ENCODE peak calls at places on chromosomes 7 and 10, in four cellular contexts. One of them, this sample, is unnamed.

GRCh38 chr7:91446819-91447218 is 182.6 kb downstream of the FZD1 start:
- DNase-seq in GM12892: no peak
- DNase-seq in A673: no peak
- DNase-seq in colonic mucosa: no peak
- DNase-seq in this sample: no peak

GRCh38 chr10:127990846-127991542 is 84.1 kb downstream of the PTPRE start:
- DNase-seq in GM12892: no peak
- DNase-seq in A673: peak; percentile 90
- DNase-seq in colonic mucosa: no peak
- DNase-seq in this sample: no peak

GRCh38 chr7:24842449-24843241 is 85.4 kb upstream of the GSDME start:
- DNase-seq in GM12892: no peak
- DNase-seq in A673: no peak
- DNase-seq in colonic mucosa: no peak
- DNase-seq in this sample: no peak

GRCh38 chr7:117780832-117781231 is 92.4 kb downstream of the CTTNBP2 start:
- DNase-seq in GM12892: no peak
- DNase-seq in A673: no peak
- DNase-seq in colonic mucosa: no peak
- DNase-seq in this sample: no peak

GRCh38 chr10:60521974-60522405 is 132.3 kb upstream of the ANK3 start:
- DNase-seq in GM12892: no peak
- DNase-seq in A673: peak; percentile 96
- DNase-seq in colonic mucosa: no peak
- DNase-seq in this sample: no peak

GRCh38 chr10:79405221-79405994 is 40.0 kb downstream of the ZCCHC24 start:
- DNase-seq in GM12892: no peak
- DNase-seq in A673: peak; percentile 70
- DNase-seq in colonic mucosa: no peak
- DNase-seq in this sample: peak; percentile 47

GRCh38 chr10:73096041-73096451 is 620 bp downstream of the P4HA1 start:
- DNase-seq in GM12892: peak; percentile 44
- DNase-seq in A673: peak; percentile 86
- DNase-seq in colonic mucosa: peak; percentile 67
- DNase-seq in this sample: peak; percentile 75

GRCh38 chr7:139914306-139914747 is 85.3 kb downstream of the TBXAS1 start:
- DNase-seq in GM12892: no peak
- DNase-seq in A673: no peak
- DNase-seq in colonic mucosa: no peak
- DNase-seq in this sample: no peak

GRCh38 chr7:107966701-107967100 is 36.3 kb downstream of the LAMB1 start:
- DNase-seq in GM12892: no peak
- DNase-seq in A673: no peak
- DNase-seq in colonic mucosa: no peak
- DNase-seq in this sample: no peak

GRCh38 chr7:142488234-142488633 is 230.4 kb upstream of the PRSS58 start:
- DNase-seq in GM12892: no peak
- DNase-seq in A673: no peak
- DNase-seq in colonic mucosa: no peak
- DNase-seq in this sample: no peak

GRCh38 chr7:585229-585711 is 65.6 kb upstream of the PDGFA start:
- DNase-seq in GM12892: no peak
- DNase-seq in A673: no peak
- DNase-seq in colonic mucosa: no peak
- DNase-seq in this sample: no peak

GRCh38 chr10:25561761-25562160 is 372.3 kb upstream of the MYO3A start:
- DNase-seq in GM12892: no peak
- DNase-seq in A673: no peak
- DNase-seq in colonic mucosa: no peak
- DNase-seq in this sample: no peak

GRCh38 chr7:147658392-147658791 is 932.2 kb upstream of the C7orf33 start:
- DNase-seq in GM12892: no peak
- DNase-seq in A673: no peak
- DNase-seq in colonic mucosa: no peak
- DNase-seq in this sample: no peak

GRCh38 chr10:60677541-60678129 is 100.6 kb upstream of the CDK1 start:
- DNase-seq in GM12892: no peak
- DNase-seq in A673: no peak
- DNase-seq in colonic mucosa: no peak
- DNase-seq in this sample: no peak

GRCh38 chr7:73823257-73823656 is 7.5 kb upstream of the CLDN4 start:
- DNase-seq in GM12892: no peak
- DNase-seq in A673: no peak
- DNase-seq in colonic mucosa: no peak
- DNase-seq in this sample: no peak

GRCh38 chr10:49655099-49655498 is 24.4 kb upstream of the C10orf53 start:
- DNase-seq in GM12892: no peak
- DNase-seq in A673: no peak
- DNase-seq in colonic mucosa: no peak
- DNase-seq in this sample: peak; percentile 17

GRCh38 chr7:120070201-120070600 is 202.8 kb upstream of the KCND2 start:
- DNase-seq in GM12892: no peak
- DNase-seq in A673: no peak
- DNase-seq in colonic mucosa: no peak
- DNase-seq in this sample: no peak

GRCh38 chr7:129959480-129960332 is 6.9 kb upstream of the UBE2H start:
- DNase-seq in GM12892: no peak
- DNase-seq in A673: no peak
- DNase-seq in colonic mucosa: no peak
- DNase-seq in this sample: no peak

GRCh38 chr10:94443549-94443948 is 41.2 kb downstream of the TBC1D12 start:
- DNase-seq in GM12892: no peak
- DNase-seq in A673: no peak
- DNase-seq in colonic mucosa: no peak
- DNase-seq in this sample: no peak

GRCh38 chr10:97053285-97053684 is 132.5 kb downstream of the SLIT1 start:
- DNase-seq in GM12892: no peak
- DNase-seq in A673: no peak
- DNase-seq in colonic mucosa: no peak
- DNase-seq in this sample: no peak

GRCh38 chr10:6386346-6386745 is 183.6 kb downstream of the PFKFB3 start:
- DNase-seq in GM12892: no peak
- DNase-seq in A673: no peak
- DNase-seq in colonic mucosa: no peak
- DNase-seq in this sample: no peak

GRCh38 chr7:116591202-116592040 is 66.6 kb downstream of the CAV1 start:
- DNase-seq in GM12892: no peak
- DNase-seq in A673: peak; percentile 68
- DNase-seq in colonic mucosa: no peak
- DNase-seq in this sample: no peak

GRCh38 chr7:153022796-153023592 is 263.4 kb downstream of the ACTR3B start:
- DNase-seq in GM12892: no peak
- DNase-seq in A673: peak; percentile 16
- DNase-seq in colonic mucosa: no peak
- DNase-seq in this sample: no peak

GRCh38 chr10:5303504-5303903 is 61.3 kb upstream of the UCN3 start:
- DNase-seq in GM12892: no peak
- DNase-seq in A673: no peak
- DNase-seq in colonic mucosa: no peak
- DNase-seq in this sample: no peak

GRCh38 chr10:103822052-103822716 is 33.2 kb downstream of the SH3PXD2A start:
- DNase-seq in GM12892: no peak
- DNase-seq in A673: no peak
- DNase-seq in colonic mucosa: no peak
- DNase-seq in this sample: no peak

GRCh38 chr10:34664706-34665105 is 150.4 kb downstream of the PARD3 start:
- DNase-seq in GM12892: no peak
- DNase-seq in A673: no peak
- DNase-seq in colonic mucosa: no peak
- DNase-seq in this sample: no peak

GRCh38 chr10:63120554-63120953 is 12.6 kb upstream of the NRBF2 start:
- DNase-seq in GM12892: no peak
- DNase-seq in A673: peak; percentile 53
- DNase-seq in colonic mucosa: no peak
- DNase-seq in this sample: no peak

GRCh38 chr10:119455609-119456434 is 86.7 kb downstream of the RGS10 start:
- DNase-seq in GM12892: no peak
- DNase-seq in A673: no peak
- DNase-seq in colonic mucosa: no peak
- DNase-seq in this sample: no peak

GRCh38 chr7:99109108-99110051 is 34.5 kb downstream of the SMURF1 start:
- DNase-seq in GM12892: no peak
- DNase-seq in A673: no peak
- DNase-seq in colonic mucosa: no peak
- DNase-seq in this sample: no peak

GRCh38 chr7:116772423-116772852 is 89.9 kb upstream of the CAPZA2 start:
- DNase-seq in GM12892: no peak
- DNase-seq in A673: peak; percentile 71
- DNase-seq in colonic mucosa: no peak
- DNase-seq in this sample: no peak

GRCh38 chr10:7956508-7956907 is 98.0 kb upstream of the GATA3 start:
- DNase-seq in GM12892: no peak
- DNase-seq in A673: peak; percentile 30
- DNase-seq in colonic mucosa: no peak
- DNase-seq in this sample: no peak